ENCODE peak calls at places on chromosomes 12 and 14, in nine cellular contexts. Q is CD8-positive, alpha-beta T cell; U is Peyer's patch; L is iPS DF 6.9; I is cardiac fibroblast; D is IMR-90; R is ovary; O is fibroblast of pulmonary artery; K is tibial artery. N is an unnamed sample.

GRCh38 chr14:99881011-99881410 is 87.8 kb downstream of the EML1 start:
- DNase-seq in Q (no peak), U (no peak), L (no peak), I (no peak), D (peak), R (no peak), O (no peak), K (no peak), N (no peak)

GRCh38 chr14:49621114-49621881 is 699 bp downstream of the MGAT2 start:
- DNase-seq in Q (peak), U (peak), L (no peak), I (peak), D (peak), R (peak), O (peak), K (peak), N (no peak)

GRCh38 chr12:111444706-111445310 is 39.1 kb downstream of the SH2B3 start:
- DNase-seq in Q (peak), U (peak), L (no peak), I (peak), D (no peak), R (peak), O (peak), K (peak), N (peak)

GRCh38 chr12:38892090-38892786 is 13.2 kb downstream of the CPNE8 start:
- DNase-seq in Q (no peak), U (no peak), L (no peak), I (no peak), D (no peak), R (no peak), O (peak), K (no peak), N (no peak)

GRCh38 chr12:122116707-122117535 is 38.4 kb downstream of the MLXIP start:
- DNase-seq in Q (no peak), U (no peak), L (no peak), I (no peak), D (no peak), R (peak), O (no peak), K (peak), N (no peak)

GRCh38 chr12:124827588-124828184 is 36.0 kb downstream of the SCARB1 start:
- DNase-seq in Q (no peak), U (no peak), L (no peak), I (no peak), D (no peak), R (no peak), O (no peak), K (no peak), N (no peak)

GRCh38 chr12:116861331-116861730 is 19.9 kb downstream of the HRK start:
- DNase-seq in Q (peak), U (peak), L (no peak), I (peak), D (peak), R (peak), O (peak), K (peak), N (peak)

GRCh38 chr14:78835052-78835451 is 664.9 kb downstream of the NRXN3 start:
- DNase-seq in Q (no peak), U (no peak), L (no peak), I (no peak), D (no peak), R (no peak), O (no peak), K (no peak), N (no peak)

GRCh38 chr12:27014859-27015729 is 910 bp upstream of the TM7SF3 start:
- DNase-seq in Q (no peak), U (no peak), L (no peak), I (no peak), D (no peak), R (no peak), O (no peak), K (no peak), N (no peak)

GRCh38 chr14:33332497-33332896 is 393.8 kb downstream of the NPAS3 start:
- DNase-seq in Q (no peak), U (no peak), L (no peak), I (no peak), D (no peak), R (no peak), O (no peak), K (no peak), N (no peak)

GRCh38 chr14:102326583-102326982 is 7.0 kb downstream of the ZNF839 start:
- DNase-seq in Q (no peak), U (no peak), L (no peak), I (no peak), D (no peak), R (no peak), O (no peak), K (no peak), N (no peak)

GRCh38 chr12:45259732-45260480 is 44.0 kb downstream of the ANO6 start:
- DNase-seq in Q (no peak), U (no peak), L (no peak), I (peak), D (peak), R (no peak), O (peak), K (no peak), N (peak)

GRCh38 chr12:55934773-55935172 is 3.8 kb downstream of the DGKA start:
- DNase-seq in Q (no peak), U (no peak), L (no peak), I (no peak), D (no peak), R (no peak), O (no peak), K (no peak), N (no peak)

GRCh38 chr12:55937956-55938355 is 7.0 kb downstream of the DGKA start:
- DNase-seq in Q (no peak), U (no peak), L (no peak), I (no peak), D (peak), R (no peak), O (no peak), K (no peak), N (no peak)

GRCh38 chr12:55933799-55934174 is 2.8 kb downstream of the DGKA start:
- DNase-seq in Q (no peak), U (no peak), L (no peak), I (no peak), D (no peak), R (no peak), O (no peak), K (no peak), N (no peak)

GRCh38 chr12:55934343-55934742 is 3.4 kb downstream of the DGKA start:
- DNase-seq in Q (no peak), U (no peak), L (no peak), I (peak), D (no peak), R (no peak), O (peak), K (no peak), N (no peak)

DNA sequence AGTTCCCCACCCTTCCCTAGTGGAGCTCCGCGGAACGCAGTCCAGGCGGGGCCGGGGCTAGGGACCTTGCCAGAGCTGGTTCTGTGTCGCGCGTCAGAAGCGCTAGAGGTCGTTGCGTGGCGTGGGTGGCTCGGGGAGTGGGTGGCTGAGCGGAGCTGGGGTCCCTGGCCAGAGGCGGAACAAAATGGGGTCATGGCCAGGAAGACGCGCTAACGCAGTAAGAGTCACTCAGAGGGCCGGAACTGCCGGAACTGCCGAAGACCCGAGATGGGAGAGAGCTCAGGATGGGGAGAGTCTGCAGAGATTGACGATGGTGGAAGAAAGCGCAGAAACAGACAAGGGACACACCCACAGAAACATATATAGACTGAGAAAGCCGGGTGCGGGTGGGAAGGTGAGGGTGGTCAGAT is 4.8 kb downstream of the DGKA start:
- DNase-seq in Q (no peak), U (no peak), L (no peak), I (peak), D (no peak), R (peak), O (no peak), K (no peak), N (no peak)
- H3K4me3 ChIP-seq in Q (peak), U (peak), L (no peak), I (no peak), D (no peak), R (no peak), O (peak), K (peak), N (no peak)

GRCh38 chr14:22822619-22823551 is 6.8 kb upstream of the MRPL52 start:
- DNase-seq in Q (peak), U (peak), L (peak), I (peak), D (peak), R (peak), O (peak), K (peak), N (peak)
- H3K4me3 ChIP-seq in Q (peak), U (peak), L (peak), I (peak), D (peak), R (peak), O (peak), K (peak), N (peak)

DNA sequence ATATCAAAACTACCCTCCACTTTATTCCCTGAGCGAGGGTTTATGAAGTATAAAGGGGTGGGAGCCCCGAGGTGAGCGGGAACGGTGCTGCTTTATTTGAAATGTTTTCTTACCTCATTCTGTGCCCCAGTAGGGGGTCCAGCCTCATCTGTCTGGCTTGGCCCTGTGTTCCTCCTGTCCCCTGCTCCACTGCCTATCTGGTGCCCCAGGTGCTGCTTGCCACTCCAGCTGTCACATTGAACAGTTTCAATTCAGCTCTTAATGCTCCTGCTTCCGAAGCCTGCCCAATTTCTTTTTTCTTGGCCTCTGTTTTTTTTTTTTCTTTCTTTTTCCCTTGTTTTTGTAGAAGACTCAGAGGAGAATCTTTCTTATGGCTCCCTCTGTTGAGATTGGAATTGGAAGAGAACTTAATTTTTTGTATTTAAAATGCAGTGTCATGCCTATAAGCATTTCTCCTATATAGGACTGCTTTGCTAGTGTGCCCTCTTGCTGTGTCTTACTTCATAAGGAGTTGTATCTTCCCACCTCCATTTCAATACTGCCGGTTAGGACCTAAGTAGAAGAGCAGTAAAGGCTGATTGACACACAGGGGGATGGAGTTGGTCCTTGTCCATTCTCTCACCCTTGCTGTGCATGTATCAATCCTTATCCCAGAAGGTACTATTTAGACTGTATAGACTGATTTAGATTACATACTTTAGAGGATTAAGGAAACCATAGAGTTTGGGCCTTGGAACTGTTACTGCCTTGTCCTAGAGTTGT is 2.3 kb downstream of the ATXN7L3B start:
- DNase-seq in Q (no peak), U (no peak), L (no peak), I (peak), D (no peak), R (no peak), O (no peak), K (no peak), N (no peak)
- H3K4me3 ChIP-seq in Q (peak), U (peak), L (no peak), I (peak), D (peak), R (peak), O (peak), K (peak), N (no peak)

DNA sequence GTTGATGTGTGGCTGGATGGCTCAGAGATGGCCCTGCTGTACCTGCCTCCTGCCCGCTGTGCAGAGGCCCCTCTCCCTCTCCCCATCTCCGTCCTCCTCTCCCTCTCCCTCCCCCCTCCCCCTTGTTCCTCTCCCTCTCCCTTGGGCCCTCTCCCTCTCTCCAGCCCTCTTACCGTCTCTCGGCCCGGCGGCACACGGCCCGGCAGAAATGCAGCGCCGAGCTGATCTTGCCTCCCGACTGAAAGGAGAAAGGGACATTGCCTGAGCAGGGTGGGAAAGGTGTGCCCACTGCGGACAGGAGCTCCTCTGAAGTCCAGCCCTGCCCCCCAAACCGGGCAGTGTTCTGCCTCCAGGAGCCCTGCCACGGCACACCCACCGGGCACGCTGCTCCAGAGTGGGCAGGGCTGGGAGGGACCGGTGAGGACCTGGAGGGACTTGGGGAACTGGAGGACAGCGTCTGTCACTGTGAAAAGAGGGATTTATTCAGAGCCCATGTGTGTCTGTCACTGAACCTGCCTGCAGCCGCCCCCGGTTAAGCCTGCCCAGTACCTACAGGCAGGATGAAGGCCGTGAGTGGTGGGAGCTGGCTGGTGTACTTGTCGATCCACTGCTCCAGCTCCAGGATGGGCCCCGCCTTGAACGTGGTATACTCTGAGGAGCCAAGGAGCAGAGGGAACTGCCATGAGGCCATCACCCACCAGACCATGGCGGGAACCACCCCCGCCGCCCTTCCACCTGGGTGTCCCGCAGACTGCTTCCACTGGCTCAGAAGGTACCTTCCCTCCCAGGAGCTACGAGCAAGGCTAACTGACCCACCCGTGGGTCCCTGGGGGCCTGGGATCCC is 12.2 kb downstream of the MMAB start:
- DNase-seq in Q (no peak), U (no peak), L (no peak), I (no peak), D (no peak), R (no peak), O (no peak), K (no peak), N (no peak)
- H3K4me3 ChIP-seq in Q (no peak), U (no peak), L (no peak), I (no peak), D (no peak), R (no peak), O (no peak), K (no peak), N (no peak)

DNA sequence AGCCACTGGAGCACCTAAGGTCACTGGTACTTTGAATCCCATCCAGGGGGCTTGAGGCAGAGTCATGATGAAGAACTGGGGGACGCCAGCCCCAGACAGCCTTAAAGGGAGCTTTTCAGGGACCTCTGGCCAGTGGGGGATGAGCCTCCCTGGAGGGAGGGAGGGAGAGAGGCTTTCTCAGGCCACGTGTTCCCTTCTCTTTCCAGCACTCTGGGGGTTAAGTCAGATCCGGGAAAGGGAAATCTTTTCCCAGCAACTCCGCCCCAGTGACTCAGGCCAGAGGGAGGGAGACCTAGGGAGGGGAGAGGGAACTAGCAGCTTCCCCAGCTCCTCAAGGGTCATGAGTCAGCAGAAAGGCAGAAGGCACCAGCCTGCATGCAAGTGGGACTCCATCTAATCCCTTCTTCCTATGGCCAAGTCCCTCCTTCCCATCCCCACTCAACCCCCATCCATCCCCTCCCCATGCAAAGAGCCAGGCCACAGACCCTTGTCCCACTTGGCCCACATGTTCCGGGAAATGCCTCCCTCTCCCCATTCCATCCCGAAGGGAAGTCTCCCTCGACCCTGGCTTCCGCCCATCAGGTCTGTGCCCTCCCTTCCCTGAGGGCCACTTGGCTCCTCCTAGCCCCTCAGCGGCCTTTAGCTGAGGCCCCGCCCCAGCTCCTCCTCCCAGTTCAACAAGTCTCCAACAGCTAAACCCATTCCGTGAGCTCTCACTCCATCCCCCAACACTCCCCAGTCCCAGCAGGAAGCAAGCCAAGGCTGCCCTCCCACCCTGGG is 5.6 kb downstream of the TNFRSF1A start:
- DNase-seq in Q (peak), U (peak), L (peak), I (peak), D (peak), R (peak), O (peak), K (peak), N (peak)
- H3K4me3 ChIP-seq in Q (peak), U (peak), L (peak), I (peak), D (peak), R (peak), O (peak), K (peak), N (peak)

N was measured in Jurkat, Clone E6-1.